ENCODE peak calls at places on chromosomes 4 and X, in seven cellular contexts. One of them, this sample, is unnamed.

GRCh38 chr4:76305971-76306881 is at the start of gene STBD1:
- DNase-seq in neural crest cell: peak; percentile 57
- DNase-seq in AG08396: peak; percentile 82
- DNase-seq in endothelial cell: peak; percentile 61
- DNase-seq in thoracic aorta: peak; percentile 48
- DNase-seq in activated CD4-positive, alpha-beta T cell treated with anti-CD3 and anti-CD28 coated beads, Interleukin-2, amount 50 U/mL, for 48 hours: peak; percentile 40
- DNase-seq in effector memory CD8-positive, alpha-beta T cell: no peak
- DNase-seq in this sample: peak; percentile 90

GRCh38 chr4:66565796-66566195 is 895.5 kb upstream of the EPHA5 start:
- DNase-seq in neural crest cell: no peak
- DNase-seq in AG08396: no peak
- DNase-seq in endothelial cell: no peak
- DNase-seq in thoracic aorta: no peak
- DNase-seq in activated CD4-positive, alpha-beta T cell treated with anti-CD3 and anti-CD28 coated beads, Interleukin-2, amount 50 U/mL, for 48 hours: no peak
- DNase-seq in effector memory CD8-positive, alpha-beta T cell: no peak
- DNase-seq in this sample: no peak

GRCh38 chr4:148026022-148026421 is 294.1 kb downstream of the ARHGAP10 start:
- DNase-seq in neural crest cell: no peak
- DNase-seq in AG08396: peak; percentile 77
- DNase-seq in endothelial cell: no peak
- DNase-seq in thoracic aorta: no peak
- DNase-seq in activated CD4-positive, alpha-beta T cell treated with anti-CD3 and anti-CD28 coated beads, Interleukin-2, amount 50 U/mL, for 48 hours: no peak
- DNase-seq in effector memory CD8-positive, alpha-beta T cell: no peak
- DNase-seq in this sample: no peak

GRCh38 chrX:151970661-151971060 is 3.8 kb downstream of the GABRE start:
- DNase-seq in neural crest cell: no peak
- DNase-seq in AG08396: peak; percentile 85
- DNase-seq in endothelial cell: no peak
- DNase-seq in thoracic aorta: peak; percentile 11
- DNase-seq in activated CD4-positive, alpha-beta T cell treated with anti-CD3 and anti-CD28 coated beads, Interleukin-2, amount 50 U/mL, for 48 hours: no peak
- DNase-seq in effector memory CD8-positive, alpha-beta T cell: no peak
- DNase-seq in this sample: no peak

GRCh38 chr4:783133-783541 is 42.8 kb downstream of the CPLX1 start:
- DNase-seq in neural crest cell: no peak
- DNase-seq in AG08396: no peak
- DNase-seq in endothelial cell: no peak
- DNase-seq in thoracic aorta: no peak
- DNase-seq in activated CD4-positive, alpha-beta T cell treated with anti-CD3 and anti-CD28 coated beads, Interleukin-2, amount 50 U/mL, for 48 hours: no peak
- DNase-seq in effector memory CD8-positive, alpha-beta T cell: no peak
- DNase-seq in this sample: no peak

GRCh38 chr4:150569384-150569987 is 12.5 kb upstream of the MAB21L2 start:
- DNase-seq in neural crest cell: no peak
- DNase-seq in AG08396: peak; percentile 33
- DNase-seq in endothelial cell: no peak
- DNase-seq in thoracic aorta: no peak
- DNase-seq in activated CD4-positive, alpha-beta T cell treated with anti-CD3 and anti-CD28 coated beads, Interleukin-2, amount 50 U/mL, for 48 hours: no peak
- DNase-seq in effector memory CD8-positive, alpha-beta T cell: no peak
- DNase-seq in this sample: no peak

GRCh38 chr4:84879651-84880200 is 86.8 kb downstream of the WDFY3 start:
- DNase-seq in neural crest cell: no peak
- DNase-seq in AG08396: no peak
- DNase-seq in endothelial cell: no peak
- DNase-seq in thoracic aorta: no peak
- DNase-seq in activated CD4-positive, alpha-beta T cell treated with anti-CD3 and anti-CD28 coated beads, Interleukin-2, amount 50 U/mL, for 48 hours: no peak
- DNase-seq in effector memory CD8-positive, alpha-beta T cell: no peak
- DNase-seq in this sample: no peak

GRCh38 chrX:143002206-143002605 is 23.5 kb upstream of the SPANXN4 start:
- DNase-seq in neural crest cell: no peak
- DNase-seq in AG08396: no peak
- DNase-seq in endothelial cell: no peak
- DNase-seq in thoracic aorta: no peak
- DNase-seq in activated CD4-positive, alpha-beta T cell treated with anti-CD3 and anti-CD28 coated beads, Interleukin-2, amount 50 U/mL, for 48 hours: no peak
- DNase-seq in effector memory CD8-positive, alpha-beta T cell: no peak
- DNase-seq in this sample: no peak

GRCh38 chr4:143021384-143021783 is 163.3 kb upstream of the USP38 start:
- DNase-seq in neural crest cell: no peak
- DNase-seq in AG08396: no peak
- DNase-seq in endothelial cell: no peak
- DNase-seq in thoracic aorta: no peak
- DNase-seq in activated CD4-positive, alpha-beta T cell treated with anti-CD3 and anti-CD28 coated beads, Interleukin-2, amount 50 U/mL, for 48 hours: no peak
- DNase-seq in effector memory CD8-positive, alpha-beta T cell: no peak
- DNase-seq in this sample: no peak

GRCh38 chr4:13539721-13540445 is 4.4 kb downstream of the NKX3-2 start:
- DNase-seq in neural crest cell: no peak
- DNase-seq in AG08396: no peak
- DNase-seq in endothelial cell: no peak
- DNase-seq in thoracic aorta: no peak
- DNase-seq in activated CD4-positive, alpha-beta T cell treated with anti-CD3 and anti-CD28 coated beads, Interleukin-2, amount 50 U/mL, for 48 hours: no peak
- DNase-seq in effector memory CD8-positive, alpha-beta T cell: no peak
- DNase-seq in this sample: no peak

GRCh38 chr4:67765401-67765800 is 11.2 kb upstream of the GNRHR start:
- DNase-seq in neural crest cell: no peak
- DNase-seq in AG08396: no peak
- DNase-seq in endothelial cell: no peak
- DNase-seq in thoracic aorta: no peak
- DNase-seq in activated CD4-positive, alpha-beta T cell treated with anti-CD3 and anti-CD28 coated beads, Interleukin-2, amount 50 U/mL, for 48 hours: no peak
- DNase-seq in effector memory CD8-positive, alpha-beta T cell: no peak
- DNase-seq in this sample: no peak

GRCh38 chr4:121072080-121072835 is at the start of gene NDNF:
- DNase-seq in neural crest cell: peak; percentile 49
- DNase-seq in AG08396: peak; percentile 47
- DNase-seq in endothelial cell: peak; percentile 53
- DNase-seq in thoracic aorta: no peak
- DNase-seq in activated CD4-positive, alpha-beta T cell treated with anti-CD3 and anti-CD28 coated beads, Interleukin-2, amount 50 U/mL, for 48 hours: peak; percentile 49
- DNase-seq in effector memory CD8-positive, alpha-beta T cell: peak; percentile 23
- DNase-seq in this sample: peak; percentile 77

GRCh38 chrX:12789976-12790375 is 1.2 kb upstream of the PRPS2 start:
- DNase-seq in neural crest cell: no peak
- DNase-seq in AG08396: no peak
- DNase-seq in endothelial cell: no peak
- DNase-seq in thoracic aorta: no peak
- DNase-seq in activated CD4-positive, alpha-beta T cell treated with anti-CD3 and anti-CD28 coated beads, Interleukin-2, amount 50 U/mL, for 48 hours: no peak
- DNase-seq in effector memory CD8-positive, alpha-beta T cell: no peak
- DNase-seq in this sample: no peak